ENCODE peak calls at places on chromosomes 1 and 21, in nine cellular contexts. One of them, this sample, is unnamed.

GRCh38 chr1:1943834-1944570 is 24.9 kb upstream of the TMEM52 start:
- DNase-seq in neural progenitor cell: peak; percentile 84
- DNase-seq in GM23248: peak; percentile 60
- DNase-seq in PC-3: peak; percentile 74
- DNase-seq in hepatocyte: peak; percentile 78
- DNase-seq in GM23338: peak; percentile 81
- DNase-seq in HCT116: peak; percentile 35
- DNase-seq in MM.1S: peak; percentile 21
- DNase-seq in SK-N-SH: peak; percentile 93
- DNase-seq in this sample: peak; percentile 46

GRCh38 chr1:176058686-176059085 is 148.4 kb downstream of the COP1 start:
- DNase-seq in neural progenitor cell: peak; percentile 65
- DNase-seq in GM23248: no peak
- DNase-seq in PC-3: no peak
- DNase-seq in hepatocyte: peak; percentile 57
- DNase-seq in GM23338: no peak
- DNase-seq in HCT116: no peak
- DNase-seq in MM.1S: no peak
- DNase-seq in SK-N-SH: peak; percentile 39
- DNase-seq in this sample: peak; percentile 4

GRCh38 chr1:162373541-162374375 is 2.9 kb downstream of the SPATA46 start:
- DNase-seq in neural progenitor cell: no peak
- DNase-seq in GM23248: peak; percentile 75
- DNase-seq in PC-3: peak; percentile 94
- DNase-seq in hepatocyte: no peak
- DNase-seq in GM23338: no peak
- DNase-seq in HCT116: peak; percentile 58
- DNase-seq in MM.1S: no peak
- DNase-seq in SK-N-SH: no peak
- DNase-seq in this sample: no peak

GRCh38 chr1:27527857-27528700 is 38.1 kb upstream of the WASF2 start:
- DNase-seq in neural progenitor cell: peak; percentile 84
- DNase-seq in GM23248: peak; percentile 54
- DNase-seq in PC-3: peak; percentile 83
- DNase-seq in hepatocyte: peak; percentile 94
- DNase-seq in GM23338: peak; percentile 81
- DNase-seq in HCT116: no peak
- DNase-seq in MM.1S: peak; percentile 33
- DNase-seq in SK-N-SH: peak; percentile 79
- DNase-seq in this sample: peak; percentile 75

GRCh38 chr21:33968082-33968997 is 52.7 kb upstream of the ATP5PO start:
- DNase-seq in neural progenitor cell: peak; percentile 34
- DNase-seq in GM23248: peak; percentile 85
- DNase-seq in PC-3: peak; percentile 90
- DNase-seq in hepatocyte: peak; percentile 40
- DNase-seq in GM23338: peak; percentile 64
- DNase-seq in HCT116: no peak
- DNase-seq in MM.1S: no peak
- DNase-seq in SK-N-SH: no peak
- DNase-seq in this sample: peak; percentile 80

GRCh38 chr1:194495434-194495833 is 1309.0 kb upstream of the B3GALT2 start:
- DNase-seq in neural progenitor cell: no peak
- DNase-seq in GM23248: no peak
- DNase-seq in PC-3: no peak
- DNase-seq in hepatocyte: no peak
- DNase-seq in GM23338: no peak
- DNase-seq in HCT116: no peak
- DNase-seq in MM.1S: peak; percentile 73
- DNase-seq in SK-N-SH: no peak
- DNase-seq in this sample: no peak

GRCh38 chr1:170010443-170010842 is 64.1 kb downstream of the KIFAP3 start:
- DNase-seq in neural progenitor cell: peak; percentile 65
- DNase-seq in GM23248: peak; percentile 79
- DNase-seq in PC-3: peak; percentile 69
- DNase-seq in hepatocyte: peak; percentile 59
- DNase-seq in GM23338: peak; percentile 65
- DNase-seq in HCT116: peak; percentile 55
- DNase-seq in MM.1S: peak; percentile 65
- DNase-seq in SK-N-SH: no peak
- DNase-seq in this sample: peak; percentile 54

GRCh38 chr1:83102630-83103071 is 896.3 kb downstream of the TTLL7 start:
- DNase-seq in neural progenitor cell: no peak
- DNase-seq in GM23248: no peak
- DNase-seq in PC-3: peak; percentile 64
- DNase-seq in hepatocyte: peak; percentile 31
- DNase-seq in GM23338: peak; percentile 3
- DNase-seq in HCT116: no peak
- DNase-seq in MM.1S: no peak
- DNase-seq in SK-N-SH: no peak
- DNase-seq in this sample: no peak

GRCh38 chr1:84773933-84774497 is 83.8 kb upstream of the SSX2IP start:
- DNase-seq in neural progenitor cell: no peak
- DNase-seq in GM23248: no peak
- DNase-seq in PC-3: no peak
- DNase-seq in hepatocyte: no peak
- DNase-seq in GM23338: no peak
- DNase-seq in HCT116: no peak
- DNase-seq in MM.1S: no peak
- DNase-seq in SK-N-SH: no peak
- DNase-seq in this sample: no peak

GRCh38 chr1:17648457-17649145 is 106.5 kb upstream of the ACTL8 start:
- DNase-seq in neural progenitor cell: no peak
- DNase-seq in GM23248: no peak
- DNase-seq in PC-3: no peak
- DNase-seq in hepatocyte: no peak
- DNase-seq in GM23338: no peak
- DNase-seq in HCT116: no peak
- DNase-seq in MM.1S: no peak
- DNase-seq in SK-N-SH: no peak
- DNase-seq in this sample: no peak

GRCh38 chr1:66752000-66752592 is at the start of gene DYNLT5:
- DNase-seq in neural progenitor cell: peak; percentile 77
- DNase-seq in GM23248: peak; percentile 81
- DNase-seq in PC-3: no peak
- DNase-seq in hepatocyte: peak; percentile 46
- DNase-seq in GM23338: peak; percentile 80
- DNase-seq in HCT116: no peak
- DNase-seq in MM.1S: no peak
- DNase-seq in SK-N-SH: no peak
- DNase-seq in this sample: no peak

GRCh38 chr1:68178821-68179490 is 53.4 kb downstream of the WLS start:
- DNase-seq in neural progenitor cell: no peak
- DNase-seq in GM23248: peak; percentile 47
- DNase-seq in PC-3: peak; percentile 72
- DNase-seq in hepatocyte: no peak
- DNase-seq in GM23338: no peak
- DNase-seq in HCT116: no peak
- DNase-seq in MM.1S: peak; percentile 81
- DNase-seq in SK-N-SH: no peak
- DNase-seq in this sample: no peak

DNA sequence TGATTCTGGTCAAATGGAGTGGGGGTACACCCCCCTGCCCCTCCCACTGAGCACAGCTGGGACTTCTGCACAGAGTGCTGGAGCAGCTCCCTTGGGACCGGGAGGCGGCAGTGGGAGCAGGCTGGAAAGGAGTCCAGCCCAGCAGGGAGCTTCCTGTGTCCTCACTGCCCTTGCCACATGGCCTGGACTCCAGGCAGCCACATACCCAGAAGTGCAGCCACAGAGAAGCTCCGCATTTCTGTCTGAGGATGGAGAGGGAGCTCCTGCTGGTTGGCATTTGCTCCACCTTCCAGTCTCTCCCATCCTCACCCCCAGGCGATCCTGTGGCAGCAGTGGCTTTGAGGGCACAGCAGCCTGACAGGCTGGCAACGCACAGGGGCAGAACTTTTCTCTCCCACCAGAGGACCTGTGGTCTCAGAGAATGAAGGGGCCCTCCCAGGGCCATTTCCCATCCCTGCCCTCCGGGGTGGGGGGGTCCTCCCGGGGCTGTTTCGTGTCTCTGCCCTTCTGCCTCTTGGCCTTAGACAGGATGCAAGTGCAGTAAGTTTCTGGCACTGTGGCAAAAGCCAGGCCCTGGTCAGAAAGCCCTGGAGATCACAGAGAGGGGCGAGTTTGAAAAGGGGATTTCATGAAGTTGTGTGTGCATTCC is 103.6 kb upstream of the COL6A1 start:
- DNase-seq in neural progenitor cell: no peak
- DNase-seq in GM23248: peak; percentile 39
- DNase-seq in PC-3: no peak
- DNase-seq in hepatocyte: no peak
- DNase-seq in GM23338: no peak
- DNase-seq in HCT116: no peak
- DNase-seq in MM.1S: no peak
- DNase-seq in SK-N-SH: peak; percentile 59
- DNase-seq in this sample: no peak
- TF ChIP-seq EZH2phosphoT487 in neural progenitor cell: no peak
- TF ChIP-seq EZH2phosphoT487 in GM23248: no peak
- TF ChIP-seq EZH2phosphoT487 in PC-3: no peak
- TF ChIP-seq EZH2phosphoT487 in hepatocyte: no peak
- TF ChIP-seq EZH2phosphoT487 in GM23338: no peak
- TF ChIP-seq EZH2phosphoT487 in HCT116: no peak
- TF ChIP-seq EZH2phosphoT487 in MM.1S: no peak
- TF ChIP-seq EZH2phosphoT487 in SK-N-SH: no peak
- TF ChIP-seq EZH2phosphoT487 in this sample: no peak

DNA sequence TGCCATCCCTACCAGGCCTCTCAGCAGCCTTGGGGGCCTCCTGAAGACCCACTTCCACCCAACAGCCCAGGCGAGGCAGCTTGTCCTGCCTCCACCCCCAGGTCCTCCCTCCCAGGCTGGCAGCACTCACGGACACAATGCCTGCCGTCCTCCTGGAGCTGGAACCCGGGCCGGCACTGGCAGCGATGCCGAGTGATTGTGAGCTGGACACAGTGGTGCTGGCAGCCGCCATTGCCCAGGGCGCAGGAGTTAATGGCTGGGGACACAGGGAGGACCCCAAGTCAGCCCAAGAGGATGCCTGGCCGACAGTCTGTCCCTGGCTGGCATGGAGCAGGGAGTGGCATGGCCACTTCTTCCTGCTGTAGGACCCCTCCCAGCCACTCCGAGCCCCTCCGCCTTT is 60.8 kb downstream of the ARHGEF16 start:
- DNase-seq in neural progenitor cell: no peak
- DNase-seq in GM23248: no peak
- DNase-seq in PC-3: no peak
- DNase-seq in hepatocyte: no peak
- DNase-seq in GM23338: no peak
- DNase-seq in HCT116: no peak
- DNase-seq in MM.1S: no peak
- DNase-seq in SK-N-SH: no peak
- DNase-seq in this sample: no peak
- H3K4me1 ChIP-seq in neural progenitor cell: no peaks in the 10 kb centered on the region
- H3K4me1 ChIP-seq in GM23248: no peaks in the 10 kb centered on the region
- H3K4me1 ChIP-seq in PC-3: no peaks in the 10 kb centered on the region
- H3K4me1 ChIP-seq in hepatocyte: no peaks in the 10 kb centered on the region
- H3K4me1 ChIP-seq in GM23338: no peaks in the 10 kb centered on the region
- H3K4me1 ChIP-seq in HCT116: peaks cover 5% of the 10 kb centered on the region
- H3K4me1 ChIP-seq in MM.1S: no peaks in the 10 kb centered on the region
- H3K4me1 ChIP-seq in SK-N-SH: no peaks in the 10 kb centered on the region
- H3K4me1 ChIP-seq in this sample: no peaks in the 10 kb centered on the region

DNA sequence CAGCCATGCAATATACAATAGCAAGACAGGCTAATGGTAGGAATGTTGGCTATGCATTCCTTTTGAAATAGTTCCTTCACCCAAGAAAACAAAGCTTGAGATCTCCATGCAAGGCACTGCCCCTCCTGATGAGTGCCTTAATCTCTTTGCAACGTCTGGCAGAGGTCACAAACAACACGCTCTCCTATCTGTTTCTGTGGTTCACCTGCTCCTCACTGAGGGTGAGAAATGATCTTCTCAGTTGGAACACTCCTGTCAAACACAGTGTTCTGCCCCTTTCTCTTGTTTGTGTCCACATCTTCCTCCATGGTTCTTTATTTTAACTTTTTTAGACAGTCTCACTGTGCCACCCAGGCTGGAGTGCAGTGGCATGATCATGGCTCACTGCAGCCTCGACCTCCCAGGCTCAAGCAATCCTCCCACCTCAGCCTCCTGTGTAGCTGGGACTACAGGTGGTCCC is 21.2 kb upstream of the XPR1 start:
- DNase-seq in neural progenitor cell: peak; percentile 35
- DNase-seq in GM23248: no peak
- DNase-seq in PC-3: no peak
- DNase-seq in hepatocyte: no peak
- DNase-seq in GM23338: peak; percentile 60
- DNase-seq in HCT116: no peak
- DNase-seq in MM.1S: no peak
- DNase-seq in SK-N-SH: no peak
- DNase-seq in this sample: no peak
- TF ChIP-seq EZH2phosphoT487 in neural progenitor cell: no peak
- TF ChIP-seq EZH2phosphoT487 in GM23248: no peak
- TF ChIP-seq EZH2phosphoT487 in PC-3: no peak
- TF ChIP-seq EZH2phosphoT487 in hepatocyte: no peak
- TF ChIP-seq EZH2phosphoT487 in GM23338: no peak
- TF ChIP-seq EZH2phosphoT487 in HCT116: no peak
- TF ChIP-seq EZH2phosphoT487 in MM.1S: no peak
- TF ChIP-seq EZH2phosphoT487 in SK-N-SH: no peak
- TF ChIP-seq EZH2phosphoT487 in this sample: no peak

GRCh38 chr1:24151175-24151533 is 8.2 kb upstream of the IL22RA1 start:
- DNase-seq in neural progenitor cell: peak; percentile 92
- DNase-seq in GM23248: no peak
- DNase-seq in PC-3: peak; percentile 69
- DNase-seq in hepatocyte: peak; percentile 86
- DNase-seq in GM23338: peak; percentile 98
- DNase-seq in HCT116: no peak
- DNase-seq in MM.1S: peak; percentile 89
- DNase-seq in SK-N-SH: no peak
- DNase-seq in this sample: peak; percentile 39

GRCh38 chr1:24155011-24155782 is 12.3 kb upstream of the IL22RA1 start:
- DNase-seq in neural progenitor cell: peak; percentile 33
- DNase-seq in GM23248: peak; percentile 20
- DNase-seq in PC-3: peak; percentile 28
- DNase-seq in hepatocyte: peak; percentile 57
- DNase-seq in GM23338: peak; percentile 78
- DNase-seq in HCT116: peak; percentile 19
- DNase-seq in MM.1S: no peak
- DNase-seq in SK-N-SH: peak; percentile 43
- DNase-seq in this sample: peak; percentile 16

GRCh38 chr1:24156542-24157260 is 13.8 kb upstream of the IL22RA1 start:
- DNase-seq in neural progenitor cell: no peak
- DNase-seq in GM23248: no peak
- DNase-seq in PC-3: no peak
- DNase-seq in hepatocyte: no peak
- DNase-seq in GM23338: no peak
- DNase-seq in HCT116: no peak
- DNase-seq in MM.1S: no peak
- DNase-seq in SK-N-SH: no peak
- DNase-seq in this sample: no peak

GRCh38 chr1:24152631-24153494 is 9.9 kb upstream of the IL22RA1 start:
- DNase-seq in neural progenitor cell: no peak
- DNase-seq in GM23248: no peak
- DNase-seq in PC-3: no peak
- DNase-seq in hepatocyte: no peak
- DNase-seq in GM23338: no peak
- DNase-seq in HCT116: no peak
- DNase-seq in MM.1S: no peak
- DNase-seq in SK-N-SH: no peak
- DNase-seq in this sample: peak; percentile 37

DNA sequence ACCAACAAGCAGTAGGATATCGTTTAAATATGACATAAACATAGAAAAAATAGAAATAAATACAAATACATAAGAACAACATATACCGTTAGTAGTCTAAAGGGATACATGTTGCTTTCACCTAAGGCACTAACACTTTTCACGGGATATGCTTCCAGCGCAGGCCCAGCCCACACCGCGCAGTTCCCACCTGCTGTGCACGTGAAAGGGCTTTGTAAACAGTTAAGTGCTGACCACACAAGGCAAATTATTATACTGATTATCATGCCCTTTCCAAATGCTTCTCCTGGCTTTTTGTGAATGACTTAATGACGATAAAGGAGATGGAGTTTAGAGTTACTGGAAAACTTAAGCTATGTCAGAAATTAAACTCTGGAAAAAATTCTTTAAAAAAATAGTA is 11.3 kb upstream of the IL22RA1 start:
- DNase-seq in neural progenitor cell: peak; percentile 57
- DNase-seq in GM23248: no peak
- DNase-seq in PC-3: no peak
- DNase-seq in hepatocyte: no peak
- DNase-seq in GM23338: peak; percentile 61
- DNase-seq in HCT116: no peak
- DNase-seq in MM.1S: no peak
- DNase-seq in SK-N-SH: no peak
- DNase-seq in this sample: no peak
- H3K4me1 ChIP-seq in neural progenitor cell: peaks cover 24% of the 10 kb centered on the region
- H3K4me1 ChIP-seq in GM23248: peaks cover 9% of the 10 kb centered on the region
- H3K4me1 ChIP-seq in PC-3: peaks cover 22% of the 10 kb centered on the region
- H3K4me1 ChIP-seq in hepatocyte: peaks cover 11% of the 10 kb centered on the region
- H3K4me1 ChIP-seq in GM23338: peaks cover 16% of the 10 kb centered on the region
- H3K4me1 ChIP-seq in HCT116: peaks cover 5% of the 10 kb centered on the region
- H3K4me1 ChIP-seq in MM.1S: peaks cover 4% of the 10 kb centered on the region
- H3K4me1 ChIP-seq in SK-N-SH: no peaks in the 10 kb centered on the region
- H3K4me1 ChIP-seq in this sample: peaks cover 36% of the 10 kb centered on the region

This sample was measured in OCI-LY7.